ENCODE peak calls at places on chromosomes 6 and 20, in four cellular contexts. One of them, this sample, is unnamed.

GRCh38 chr6:70413829-70414494 is 654 bp downstream of the FAM135A start:
- DNase-seq in NCI-H1092 treated with DMSO at 0.1 percent for 48 hours: peak
- DNase-seq in ELR: peak
- DNase-seq in GM06990: no peak
- DNase-seq in this sample: no peak

GRCh38 chr20:43940518-43941225 is 26.0 kb downstream of the TOX2 start:
- DNase-seq in NCI-H1092 treated with DMSO at 0.1 percent for 48 hours: no peak
- DNase-seq in ELR: no peak
- DNase-seq in GM06990: no peak
- DNase-seq in this sample: no peak

GRCh38 chr6:16857969-16858592 is 96.8 kb upstream of the ATXN1 start:
- DNase-seq in NCI-H1092 treated with DMSO at 0.1 percent for 48 hours: no peak
- DNase-seq in ELR: no peak
- DNase-seq in GM06990: no peak
- DNase-seq in this sample: peak

GRCh38 chr6:155014715-155015300 is 19.7 kb downstream of the TIAM2 start:
- DNase-seq in NCI-H1092 treated with DMSO at 0.1 percent for 48 hours: no peak
- DNase-seq in ELR: peak
- DNase-seq in GM06990: no peak
- DNase-seq in this sample: no peak

GRCh38 chr20:10309326-10309725 is 90.7 kb downstream of the SNAP25 start:
- DNase-seq in NCI-H1092 treated with DMSO at 0.1 percent for 48 hours: no peak
- DNase-seq in ELR: peak
- DNase-seq in GM06990: no peak
- DNase-seq in this sample: no peak

GRCh38 chr20:57900226-57900905 is 190.6 kb upstream of the PMEPA1 start:
- DNase-seq in NCI-H1092 treated with DMSO at 0.1 percent for 48 hours: no peak
- DNase-seq in ELR: no peak
- DNase-seq in GM06990: no peak
- DNase-seq in this sample: no peak

GRCh38 chr6:158517038-158517437 is 42.9 kb upstream of the TMEM181 start:
- DNase-seq in NCI-H1092 treated with DMSO at 0.1 percent for 48 hours: no peak
- DNase-seq in ELR: no peak
- DNase-seq in GM06990: no peak
- DNase-seq in this sample: no peak

GRCh38 chr6:56693246-56693607 is 50.5 kb upstream of the DST start:
- DNase-seq in NCI-H1092 treated with DMSO at 0.1 percent for 48 hours: peak
- DNase-seq in ELR: peak
- DNase-seq in GM06990: no peak
- DNase-seq in this sample: peak

GRCh38 chr6:20403766-20404640 is 2.3 kb downstream of the E2F3 start:
- DNase-seq in NCI-H1092 treated with DMSO at 0.1 percent for 48 hours: peak
- DNase-seq in ELR: peak
- DNase-seq in GM06990: no peak
- DNase-seq in this sample: peak

GRCh38 chr20:62892348-62893304 is 31.0 kb upstream of the TCFL5 start:
- DNase-seq in NCI-H1092 treated with DMSO at 0.1 percent for 48 hours: no peak
- DNase-seq in ELR: no peak
- DNase-seq in GM06990: no peak
- DNase-seq in this sample: no peak

GRCh38 chr6:18263561-18264337 is 581 bp downstream of the DEK start:
- DNase-seq in NCI-H1092 treated with DMSO at 0.1 percent for 48 hours: peak
- DNase-seq in ELR: peak
- DNase-seq in GM06990: peak
- DNase-seq in this sample: no peak

GRCh38 chr20:47361268-47361665 is 4.8 kb upstream of the ZMYND8 start:
- DNase-seq in NCI-H1092 treated with DMSO at 0.1 percent for 48 hours: peak
- DNase-seq in ELR: no peak
- DNase-seq in GM06990: no peak
- DNase-seq in this sample: no peak

GRCh38 chr6:42552380-42552779 is 11.4 kb upstream of the UBR2 start:
- DNase-seq in NCI-H1092 treated with DMSO at 0.1 percent for 48 hours: no peak
- DNase-seq in ELR: no peak
- DNase-seq in GM06990: no peak
- DNase-seq in this sample: no peak

GRCh38 chr6:34730006-34730405 is 27.3 kb upstream of the SNRPC start:
- DNase-seq in NCI-H1092 treated with DMSO at 0.1 percent for 48 hours: peak
- DNase-seq in ELR: no peak
- DNase-seq in GM06990: no peak
- DNase-seq in this sample: no peak

GRCh38 chr6:130185658-130186057 is 37.1 kb downstream of the SAMD3 start:
- DNase-seq in NCI-H1092 treated with DMSO at 0.1 percent for 48 hours: no peak
- DNase-seq in ELR: no peak
- DNase-seq in GM06990: no peak
- DNase-seq in this sample: no peak

GRCh38 chr20:540391-541201 is 3.0 kb downstream of the CSNK2A1 start:
- DNase-seq in NCI-H1092 treated with DMSO at 0.1 percent for 48 hours: no peak
- DNase-seq in ELR: no peak
- DNase-seq in GM06990: no peak
- DNase-seq in this sample: no peak

GRCh38 chr6:45156075-45156474 is 172.1 kb upstream of the RUNX2 start:
- DNase-seq in NCI-H1092 treated with DMSO at 0.1 percent for 48 hours: no peak
- DNase-seq in ELR: no peak
- DNase-seq in GM06990: peak
- DNase-seq in this sample: no peak

GRCh38 chr6:105982761-105983600 is 103.2 kb upstream of the PRDM1 start:
- DNase-seq in NCI-H1092 treated with DMSO at 0.1 percent for 48 hours: no peak
- DNase-seq in ELR: no peak
- DNase-seq in GM06990: no peak
- DNase-seq in this sample: no peak

GRCh38 chr20:14245368-14245970 is 91.9 kb downstream of the FLRT3 start:
- DNase-seq in NCI-H1092 treated with DMSO at 0.1 percent for 48 hours: no peak
- DNase-seq in ELR: no peak
- DNase-seq in GM06990: no peak
- DNase-seq in this sample: no peak

GRCh38 chr20:58571942-58572666 is 56.9 kb upstream of the APCDD1L start:
- DNase-seq in NCI-H1092 treated with DMSO at 0.1 percent for 48 hours: no peak
- DNase-seq in ELR: peak
- DNase-seq in GM06990: no peak
- DNase-seq in this sample: no peak

GRCh38 chr20:57947421-57948176 is 237.8 kb upstream of the PMEPA1 start:
- DNase-seq in NCI-H1092 treated with DMSO at 0.1 percent for 48 hours: no peak
- DNase-seq in ELR: no peak
- DNase-seq in GM06990: no peak
- DNase-seq in this sample: no peak

GRCh38 chr20:47360489-47361267 is 4.2 kb upstream of the ZMYND8 start:
- DNase-seq in NCI-H1092 treated with DMSO at 0.1 percent for 48 hours: peak
- DNase-seq in ELR: peak
- DNase-seq in GM06990: peak
- DNase-seq in this sample: peak

GRCh38 chr6:136090929-136091328 is 159.2 kb downstream of the MTFR2 start:
- DNase-seq in NCI-H1092 treated with DMSO at 0.1 percent for 48 hours: no peak
- DNase-seq in ELR: no peak
- DNase-seq in GM06990: no peak
- DNase-seq in this sample: no peak

GRCh38 chr6:21001736-21002135 is 467.5 kb downstream of the CDKAL1 start:
- DNase-seq in NCI-H1092 treated with DMSO at 0.1 percent for 48 hours: no peak
- DNase-seq in ELR: no peak
- DNase-seq in GM06990: no peak
- DNase-seq in this sample: no peak

GRCh38 chr20:36251426-36251825 is 15.1 kb downstream of the AAR2 start:
- DNase-seq in NCI-H1092 treated with DMSO at 0.1 percent for 48 hours: no peak
- DNase-seq in ELR: no peak
- DNase-seq in GM06990: no peak
- DNase-seq in this sample: peak

This sample was measured in WERI-Rb-1.